ENCODE peak calls at places on chromosome 4, in nine cellular contexts. One of them, this sample, is unnamed.

GRCh38 chr4:135492439-135492838 is 1290.8 kb upstream of the PABPC4L start:
- DNase-seq in endothelial cell of umbilical vein: no peak
- DNase-seq in spleen: no peak
- DNase-seq in breast epithelium: no peak
- DNase-seq in transverse colon: no peak
- DNase-seq in HCT116: no peak
- DNase-seq in suprapubic skin: no peak
- DNase-seq in GM23338: no peak
- DNase-seq in HL-60: no peak
- DNase-seq in this sample: no peak

GRCh38 chr4:38509551-38509950 is 154.4 kb upstream of the KLF3 start:
- DNase-seq in spleen: no peak
- DNase-seq in breast epithelium: no peak
- DNase-seq in suprapubic skin: no peak
- DNase-seq in GM23338: no peak
- DNase-seq in endothelial cell of umbilical vein: no peak
- DNase-seq in HL-60: no peak
- DNase-seq in transverse colon: no peak
- DNase-seq in HCT116: no peak
- DNase-seq in this sample: no peak

GRCh38 chr4:59553063-59553738 is 1646.9 kb upstream of the ADGRL3 start:
- DNase-seq in HL-60: no peak
- DNase-seq in endothelial cell of umbilical vein: peak; percentile 1
- DNase-seq in suprapubic skin: no peak
- DNase-seq in spleen: no peak
- DNase-seq in GM23338: no peak
- DNase-seq in transverse colon: no peak
- DNase-seq in HCT116: no peak
- DNase-seq in breast epithelium: no peak
- DNase-seq in this sample: no peak

GRCh38 chr4:152704788-152705187 is 25.0 kb upstream of the TMEM154 start:
- DNase-seq in transverse colon: no peak
- DNase-seq in breast epithelium: no peak
- DNase-seq in HL-60: no peak
- DNase-seq in HCT116: no peak
- DNase-seq in endothelial cell of umbilical vein: no peak
- DNase-seq in suprapubic skin: no peak
- DNase-seq in spleen: no peak
- DNase-seq in GM23338: no peak
- DNase-seq in this sample: no peak

GRCh38 chr4:2075987-2076907 is 17.1 kb downstream of the NAT8L start:
- DNase-seq in HCT116: no peak
- DNase-seq in GM23338: no peak
- DNase-seq in suprapubic skin: peak; percentile 74
- DNase-seq in breast epithelium: peak; percentile 30
- DNase-seq in spleen: peak; percentile 72
- DNase-seq in HL-60: no peak
- DNase-seq in endothelial cell of umbilical vein: no peak
- DNase-seq in transverse colon: no peak
- DNase-seq in this sample: no peak

GRCh38 chr4:133095591-133095990 is 53.5 kb upstream of the PCDH10 start:
- DNase-seq in GM23338: no peak
- DNase-seq in suprapubic skin: no peak
- DNase-seq in endothelial cell of umbilical vein: no peak
- DNase-seq in transverse colon: no peak
- DNase-seq in HL-60: no peak
- DNase-seq in spleen: no peak
- DNase-seq in breast epithelium: no peak
- DNase-seq in HCT116: no peak
- DNase-seq in this sample: no peak

GRCh38 chr4:61175495-61175894 is 24.6 kb upstream of the ADGRL3 start:
- DNase-seq in transverse colon: no peak
- DNase-seq in HL-60: no peak
- DNase-seq in spleen: no peak
- DNase-seq in GM23338: no peak
- DNase-seq in endothelial cell of umbilical vein: no peak
- DNase-seq in suprapubic skin: no peak
- DNase-seq in HCT116: no peak
- DNase-seq in breast epithelium: no peak
- DNase-seq in this sample: no peak

GRCh38 chr4:185570727-185571126 is 35.4 kb upstream of the PDLIM3 start:
- DNase-seq in HCT116: no peak
- DNase-seq in endothelial cell of umbilical vein: no peak
- DNase-seq in transverse colon: no peak
- DNase-seq in GM23338: no peak
- DNase-seq in suprapubic skin: no peak
- DNase-seq in HL-60: no peak
- DNase-seq in breast epithelium: no peak
- DNase-seq in spleen: no peak
- DNase-seq in this sample: no peak

GRCh38 chr4:159317203-159317602 is 214.3 kb downstream of the RAPGEF2 start:
- DNase-seq in GM23338: no peak
- DNase-seq in transverse colon: no peak
- DNase-seq in HCT116: no peak
- DNase-seq in HL-60: no peak
- DNase-seq in spleen: no peak
- DNase-seq in endothelial cell of umbilical vein: no peak
- DNase-seq in suprapubic skin: no peak
- DNase-seq in breast epithelium: no peak
- DNase-seq in this sample: no peak

GRCh38 chr4:8644966-8645752 is 52.6 kb downstream of the CPZ start:
- DNase-seq in endothelial cell of umbilical vein: no peak
- DNase-seq in suprapubic skin: peak; percentile 74
- DNase-seq in transverse colon: no peak
- DNase-seq in HCT116: no peak
- DNase-seq in HL-60: no peak
- DNase-seq in GM23338: no peak
- DNase-seq in breast epithelium: peak; percentile 36
- DNase-seq in spleen: peak; percentile 72
- DNase-seq in this sample: no peak

GRCh38 chr4:53688186-53688790 is 97.0 kb upstream of the LNX1 start:
- DNase-seq in spleen: no peak
- DNase-seq in HL-60: peak; percentile 68
- DNase-seq in transverse colon: no peak
- DNase-seq in HCT116: no peak
- DNase-seq in breast epithelium: no peak
- DNase-seq in GM23338: no peak
- DNase-seq in endothelial cell of umbilical vein: peak; percentile 48
- DNase-seq in suprapubic skin: no peak
- DNase-seq in this sample: no peak

GRCh38 chr4:91108751-91109150 is 981.6 kb downstream of the CCSER1 start:
- DNase-seq in GM23338: no peak
- DNase-seq in transverse colon: no peak
- DNase-seq in breast epithelium: no peak
- DNase-seq in HL-60: no peak
- DNase-seq in endothelial cell of umbilical vein: no peak
- DNase-seq in HCT116: no peak
- DNase-seq in spleen: no peak
- DNase-seq in suprapubic skin: no peak
- DNase-seq in this sample: no peak

GRCh38 chr4:147820975-147821374 is 89.1 kb downstream of the ARHGAP10 start:
- DNase-seq in endothelial cell of umbilical vein: no peak
- DNase-seq in breast epithelium: no peak
- DNase-seq in transverse colon: no peak
- DNase-seq in suprapubic skin: no peak
- DNase-seq in HL-60: no peak
- DNase-seq in spleen: no peak
- DNase-seq in HCT116: no peak
- DNase-seq in GM23338: no peak
- DNase-seq in this sample: no peak

GRCh38 chr4:170465434-170465833 is 375.7 kb upstream of the AADAT start:
- DNase-seq in HCT116: no peak
- DNase-seq in HL-60: no peak
- DNase-seq in suprapubic skin: no peak
- DNase-seq in transverse colon: no peak
- DNase-seq in breast epithelium: no peak
- DNase-seq in endothelial cell of umbilical vein: no peak
- DNase-seq in GM23338: peak; percentile 10
- DNase-seq in spleen: no peak
- DNase-seq in this sample: no peak

GRCh38 chr4:104015680-104016079 is 295.9 kb upstream of the TACR3 start:
- DNase-seq in GM23338: peak; percentile 61
- DNase-seq in spleen: no peak
- DNase-seq in endothelial cell of umbilical vein: no peak
- DNase-seq in HL-60: no peak
- DNase-seq in transverse colon: no peak
- DNase-seq in suprapubic skin: no peak
- DNase-seq in HCT116: peak; percentile 28
- DNase-seq in breast epithelium: no peak
- DNase-seq in this sample: no peak

GRCh38 chr4:115370490-115370889 is 257.1 kb upstream of the NDST4 start:
- DNase-seq in endothelial cell of umbilical vein: no peak
- DNase-seq in transverse colon: no peak
- DNase-seq in spleen: no peak
- DNase-seq in HL-60: no peak
- DNase-seq in suprapubic skin: no peak
- DNase-seq in GM23338: no peak
- DNase-seq in HCT116: no peak
- DNase-seq in breast epithelium: no peak
- DNase-seq in this sample: no peak

GRCh38 chr4:152118108-152118507 is 357.3 kb upstream of the GATB start:
- DNase-seq in HCT116: no peak
- DNase-seq in spleen: no peak
- DNase-seq in transverse colon: no peak
- DNase-seq in endothelial cell of umbilical vein: no peak
- DNase-seq in suprapubic skin: no peak
- DNase-seq in HL-60: no peak
- DNase-seq in GM23338: no peak
- DNase-seq in breast epithelium: no peak
- DNase-seq in this sample: no peak

GRCh38 chr4:16466581-16466980 is 240.3 kb upstream of the TAPT1 start:
- DNase-seq in spleen: no peak
- DNase-seq in HCT116: no peak
- DNase-seq in suprapubic skin: no peak
- DNase-seq in transverse colon: no peak
- DNase-seq in endothelial cell of umbilical vein: no peak
- DNase-seq in HL-60: no peak
- DNase-seq in breast epithelium: no peak
- DNase-seq in GM23338: no peak
- DNase-seq in this sample: no peak
- TF ChIP-seq POLR2AphosphoS5 in spleen: no peak
- TF ChIP-seq POLR2AphosphoS5 in HCT116: no peak
- TF ChIP-seq POLR2AphosphoS5 in suprapubic skin: no peak
- TF ChIP-seq POLR2AphosphoS5 in transverse colon: no peak
- TF ChIP-seq POLR2AphosphoS5 in endothelial cell of umbilical vein: no peak
- TF ChIP-seq POLR2AphosphoS5 in HL-60: no peak
- TF ChIP-seq POLR2AphosphoS5 in breast epithelium: no peak
- TF ChIP-seq POLR2AphosphoS5 in GM23338: no peak
- TF ChIP-seq POLR2AphosphoS5 in this sample: no peak

GRCh38 chr4:3246458-3247398 is 2.2 kb upstream of the MSANTD1 start:
- DNase-seq in GM23338: no peak
- DNase-seq in transverse colon: no peak
- DNase-seq in suprapubic skin: no peak
- DNase-seq in HCT116: no peak
- DNase-seq in endothelial cell of umbilical vein: no peak
- DNase-seq in breast epithelium: no peak
- DNase-seq in spleen: no peak
- DNase-seq in HL-60: no peak
- DNase-seq in this sample: no peak
- TF ChIP-seq CTCF in GM23338: no peak
- TF ChIP-seq CTCF in transverse colon: no peak
- TF ChIP-seq CTCF in suprapubic skin: no peak
- TF ChIP-seq CTCF in HCT116: peak; percentile 18
- TF ChIP-seq CTCF in endothelial cell of umbilical vein: peak; percentile 5
- TF ChIP-seq CTCF in breast epithelium: no peak
- TF ChIP-seq CTCF in spleen: no peak
- TF ChIP-seq CTCF in HL-60: no peak
- TF ChIP-seq CTCF in this sample: no peak

DNA sequence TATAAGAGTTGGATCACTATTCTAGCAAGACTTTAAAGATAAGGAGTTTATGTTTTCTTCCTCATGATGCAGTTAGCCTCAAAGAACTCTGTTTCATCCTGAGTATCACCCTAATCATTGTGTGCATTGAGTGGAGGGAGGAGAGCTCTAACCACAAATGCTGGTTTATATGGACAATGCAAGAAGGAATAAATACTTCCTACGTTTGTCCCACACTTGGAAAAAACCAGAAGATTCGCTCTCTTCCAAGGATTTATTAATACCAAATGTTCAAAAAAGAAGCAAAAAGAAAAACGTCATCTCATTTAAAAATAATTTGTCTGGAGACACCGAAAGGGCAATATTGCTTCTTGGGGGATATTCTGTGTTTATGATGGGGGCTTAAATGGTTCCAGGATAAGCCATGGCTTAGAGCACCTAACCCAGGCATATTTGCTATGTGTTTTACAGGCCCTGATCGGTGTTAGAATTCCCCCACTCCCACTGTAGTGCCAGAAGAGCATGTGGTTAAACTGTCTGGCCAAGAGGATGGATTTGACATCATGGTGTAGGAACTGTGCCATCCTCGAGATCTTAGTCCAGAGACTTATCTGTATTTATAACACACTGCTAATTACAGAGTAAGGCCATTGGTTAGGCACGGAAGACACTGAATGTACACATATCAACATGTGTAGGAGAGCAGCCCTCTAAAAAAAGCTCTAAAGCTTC is 227.2 kb downstream of the ANK2 start:
- DNase-seq in spleen: no peak
- DNase-seq in HCT116: no peak
- DNase-seq in endothelial cell of umbilical vein: no peak
- DNase-seq in transverse colon: no peak
- DNase-seq in breast epithelium: no peak
- DNase-seq in HL-60: no peak
- DNase-seq in GM23338: no peak
- DNase-seq in suprapubic skin: no peak
- DNase-seq in this sample: no peak
- H3K27ac ChIP-seq in spleen: no peak overlapping the region
- H3K27ac ChIP-seq in HCT116: no peak overlapping the region
- H3K27ac ChIP-seq in endothelial cell of umbilical vein: no peak overlapping the region
- H3K27ac ChIP-seq in transverse colon: no peak overlapping the region
- H3K27ac ChIP-seq in breast epithelium: peak overlapping the region; percentile 80
- H3K27ac ChIP-seq in HL-60: no peak overlapping the region
- H3K27ac ChIP-seq in GM23338: no peak overlapping the region
- H3K27ac ChIP-seq in suprapubic skin: peak overlapping the region; percentile 65
- H3K27ac ChIP-seq in this sample: peak overlapping the region; percentile 65

DNA sequence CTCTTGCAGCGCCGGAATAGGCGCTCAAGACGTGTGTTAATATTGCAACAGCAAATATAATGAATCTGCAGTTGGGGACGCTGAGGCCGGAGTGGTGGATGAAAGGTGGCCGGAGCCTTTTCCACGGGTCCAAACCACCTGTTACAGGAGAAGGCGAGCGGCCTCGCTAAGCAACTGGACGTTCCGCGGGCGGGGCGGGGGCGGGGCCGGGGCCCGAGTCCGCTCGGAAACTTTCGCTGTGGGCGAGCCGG is 325 bp upstream of the WFS1 start:
- DNase-seq in endothelial cell of umbilical vein: no peak
- DNase-seq in suprapubic skin: no peak
- DNase-seq in GM23338: no peak
- DNase-seq in spleen: no peak
- DNase-seq in HL-60: no peak
- DNase-seq in HCT116: no peak
- DNase-seq in breast epithelium: no peak
- DNase-seq in transverse colon: no peak
- DNase-seq in this sample: no peak
- TF ChIP-seq POLR2AphosphoS5 in endothelial cell of umbilical vein: no peak
- TF ChIP-seq POLR2AphosphoS5 in suprapubic skin: no peak
- TF ChIP-seq POLR2AphosphoS5 in GM23338: no peak
- TF ChIP-seq POLR2AphosphoS5 in spleen: no peak
- TF ChIP-seq POLR2AphosphoS5 in HL-60: no peak
- TF ChIP-seq POLR2AphosphoS5 in HCT116: no peak
- TF ChIP-seq POLR2AphosphoS5 in breast epithelium: no peak
- TF ChIP-seq POLR2AphosphoS5 in transverse colon: no peak
- TF ChIP-seq POLR2AphosphoS5 in this sample: no peak

This sample was measured in vagina.